ENCODE peak calls at places on chromosomes 16 and 17, in nine cellular contexts. B is astrocyte of the spinal cord; Y is HTR-8/SVneo; M is mesendoderm; P is stimulated activated CD4-positive, alpha-beta T cell treated with anti-CD3 and anti-CD28 coated beads, Interleukin-15, amount 100 ng/mL, for 48 hours; N is posterior cingulate gyrus; O is IMR-90; R is ELR; G is NCI-H774. D is an unnamed sample.

GRCh38 chr16:14325921-14326401 is 254.8 kb downstream of the MRTFB start:
- DNase-seq in M (no peak), N (no peak), R (no peak), O (no peak), P (no peak), B (no peak), G (no peak), Y (no peak), D (no peak)

GRCh38 chr17:51056813-51057510 is 63.7 kb downstream of the SPAG9 start:
- DNase-seq in Y (peak), B (peak), M (peak), O (peak), N (no peak), G (peak), R (peak), P (no peak), D (peak)

GRCh38 chr16:82917886-82918595 is 291.3 kb downstream of the CDH13 start:
- DNase-seq in N (no peak), P (no peak), Y (no peak), M (no peak), R (no peak), B (no peak), G (no peak), O (no peak), D (no peak)

GRCh38 chr17:45020354-45021138 is 30.9 kb downstream of the DCAKD start:
- DNase-seq in N (peak), O (peak), B (peak), P (no peak), M (peak), G (no peak), R (peak), Y (no peak), D (no peak)

GRCh38 chr16:74700206-74701040 is at the start of gene MLKL:
- DNase-seq in B (no peak), O (peak), M (peak), R (peak), N (no peak), G (no peak), Y (peak), P (peak), D (no peak)

GRCh38 chr16:89318430-89318758 is 100.9 kb downstream of the ZNF778 start:
- DNase-seq in M (no peak), P (no peak), N (no peak), R (no peak), B (no peak), G (no peak), O (no peak), Y (no peak), D (no peak)

GRCh38 chr17:32992360-32993033 is 850 bp downstream of the SPACA3 start:
- DNase-seq in O (no peak), N (no peak), M (no peak), Y (no peak), G (no peak), B (no peak), R (no peak), P (no peak), D (no peak)

GRCh38 chr17:66904760-66905637 is 59.5 kb upstream of the CACNG4 start:
- DNase-seq in B (peak), P (no peak), O (peak), M (no peak), G (peak), Y (peak), R (peak), N (no peak), D (no peak)

GRCh38 chr16:71288890-71289731 is at the start of gene CMTR2:
- DNase-seq in N (peak), P (peak), B (peak), M (peak), G (peak), O (peak), R (peak), Y (peak), D (peak)

GRCh38 chr16:35195173-35195863 is 1735.9 kb downstream of the TP53TG3F start:
- DNase-seq in R (no peak), Y (no peak), M (no peak), N (no peak), P (no peak), B (no peak), O (no peak), G (peak), D (no peak)

GRCh38 chr16:47504599-47504998 is 43.5 kb downstream of the PHKB start:
- DNase-seq in M (no peak), N (no peak), Y (no peak), B (no peak), G (no peak), R (no peak), P (no peak), O (peak), D (no peak)

GRCh38 chr17:55584861-55585260 is 73.6 kb upstream of the SMIM36 start:
- DNase-seq in O (no peak), M (no peak), R (no peak), Y (no peak), B (no peak), N (no peak), G (no peak), P (no peak), D (no peak)